ENCODE peak calls at places on chromosomes 13 and 19, in seven cellular contexts. One of them, this sample, is unnamed.

GRCh38 chr13:51585696-51586095 is 1.4 kb downstream of the WDFY2 start:
- DNase-seq in Daoy: peak; percentile 42
- DNase-seq in NCI-H1694 treated with DMSO at 0.1 percent for 48 hours: no peak
- DNase-seq in CD4-positive, CD25-positive, alpha-beta regulatory T cell: no peak
- DNase-seq in NCI-H1436: no peak
- DNase-seq in WTC11: no peak
- DNase-seq in HT1080: peak; percentile 77
- DNase-seq in this sample: peak; percentile 17

GRCh38 chr13:85828094-85828684 is 29.0 kb upstream of the SLITRK6 start:
- DNase-seq in HT1080: no peak
- DNase-seq in NCI-H1436: peak; percentile 17
- DNase-seq in NCI-H1694 treated with DMSO at 0.1 percent for 48 hours: peak; percentile 13
- DNase-seq in Daoy: peak; percentile 1
- DNase-seq in WTC11: no peak
- DNase-seq in CD4-positive, CD25-positive, alpha-beta regulatory T cell: no peak
- DNase-seq in this sample: peak; percentile 1

GRCh38 chr19:595326-596262 is 5.9 kb downstream of the HCN2 start:
- DNase-seq in HT1080: no peak
- DNase-seq in WTC11: no peak
- DNase-seq in Daoy: no peak
- DNase-seq in NCI-H1436: no peak
- DNase-seq in CD4-positive, CD25-positive, alpha-beta regulatory T cell: no peak
- DNase-seq in NCI-H1694 treated with DMSO at 0.1 percent for 48 hours: no peak
- DNase-seq in this sample: no peak

GRCh38 chr19:5338661-5339469 is 1.7 kb downstream of the PTPRS start:
- DNase-seq in NCI-H1436: peak; percentile 65
- DNase-seq in CD4-positive, CD25-positive, alpha-beta regulatory T cell: no peak
- DNase-seq in HT1080: no peak
- DNase-seq in WTC11: peak; percentile 56
- DNase-seq in Daoy: no peak
- DNase-seq in NCI-H1694 treated with DMSO at 0.1 percent for 48 hours: peak; percentile 63
- DNase-seq in this sample: no peak

GRCh38 chr19:11248852-11249251 is 9.4 kb downstream of the ANGPTL8 start:
- DNase-seq in HT1080: no peak
- DNase-seq in WTC11: no peak
- DNase-seq in CD4-positive, CD25-positive, alpha-beta regulatory T cell: no peak
- DNase-seq in Daoy: no peak
- DNase-seq in NCI-H1436: no peak
- DNase-seq in NCI-H1694 treated with DMSO at 0.1 percent for 48 hours: no peak
- DNase-seq in this sample: no peak

GRCh38 chr13:40273173-40274000 is 393.1 kb downstream of the FOXO1 start:
- DNase-seq in CD4-positive, CD25-positive, alpha-beta regulatory T cell: no peak
- DNase-seq in WTC11: no peak
- DNase-seq in NCI-H1694 treated with DMSO at 0.1 percent for 48 hours: no peak
- DNase-seq in Daoy: no peak
- DNase-seq in NCI-H1436: no peak
- DNase-seq in HT1080: no peak
- DNase-seq in this sample: no peak

GRCh38 chr19:33279430-33280350 is 22.6 kb downstream of the CEBPA start:
- DNase-seq in Daoy: no peak
- DNase-seq in WTC11: no peak
- DNase-seq in CD4-positive, CD25-positive, alpha-beta regulatory T cell: no peak
- DNase-seq in HT1080: no peak
- DNase-seq in NCI-H1436: no peak
- DNase-seq in NCI-H1694 treated with DMSO at 0.1 percent for 48 hours: no peak
- DNase-seq in this sample: no peak

GRCh38 chr19:40358773-40359172 is 10.3 kb downstream of the PLD3 start:
- DNase-seq in NCI-H1694 treated with DMSO at 0.1 percent for 48 hours: no peak
- DNase-seq in NCI-H1436: no peak
- DNase-seq in CD4-positive, CD25-positive, alpha-beta regulatory T cell: no peak
- DNase-seq in Daoy: no peak
- DNase-seq in WTC11: no peak
- DNase-seq in HT1080: no peak
- DNase-seq in this sample: no peak

GRCh38 chr13:32811297-32811800 is 204.9 kb upstream of the KL start:
- DNase-seq in WTC11: no peak
- DNase-seq in Daoy: peak; percentile 51
- DNase-seq in NCI-H1694 treated with DMSO at 0.1 percent for 48 hours: no peak
- DNase-seq in CD4-positive, CD25-positive, alpha-beta regulatory T cell: no peak
- DNase-seq in NCI-H1436: no peak
- DNase-seq in HT1080: no peak
- DNase-seq in this sample: peak; percentile 32

GRCh38 chr19:53892981-53893325 is 11.0 kb downstream of the PRKCG start:
- DNase-seq in Daoy: no peak
- DNase-seq in CD4-positive, CD25-positive, alpha-beta regulatory T cell: no peak
- DNase-seq in NCI-H1436: no peak
- DNase-seq in HT1080: no peak
- DNase-seq in NCI-H1694 treated with DMSO at 0.1 percent for 48 hours: no peak
- DNase-seq in WTC11: peak; percentile 69
- DNase-seq in this sample: no peak

GRCh38 chr13:41546372-41547252 is 89.3 kb downstream of the RGCC start:
- DNase-seq in WTC11: no peak
- DNase-seq in NCI-H1436: no peak
- DNase-seq in NCI-H1694 treated with DMSO at 0.1 percent for 48 hours: no peak
- DNase-seq in HT1080: peak; percentile 88
- DNase-seq in Daoy: peak; percentile 89
- DNase-seq in CD4-positive, CD25-positive, alpha-beta regulatory T cell: no peak
- DNase-seq in this sample: peak; percentile 62

GRCh38 chr19:43777163-43777700 is 3.5 kb downstream of the KCNN4 start:
- DNase-seq in CD4-positive, CD25-positive, alpha-beta regulatory T cell: peak; percentile 34
- DNase-seq in HT1080: peak; percentile 92
- DNase-seq in NCI-H1436: peak; percentile 62
- DNase-seq in NCI-H1694 treated with DMSO at 0.1 percent for 48 hours: no peak
- DNase-seq in WTC11: no peak
- DNase-seq in Daoy: peak; percentile 82
- DNase-seq in this sample: no peak

GRCh38 chr13:77262198-77262597 is 64.7 kb downstream of the MYCBP2 start:
- DNase-seq in CD4-positive, CD25-positive, alpha-beta regulatory T cell: no peak
- DNase-seq in NCI-H1694 treated with DMSO at 0.1 percent for 48 hours: no peak
- DNase-seq in NCI-H1436: no peak
- DNase-seq in WTC11: no peak
- DNase-seq in Daoy: no peak
- DNase-seq in HT1080: no peak
- DNase-seq in this sample: no peak

GRCh38 chr19:50332264-50333038 is 3.3 kb upstream of the KCNC3 start:
- DNase-seq in NCI-H1694 treated with DMSO at 0.1 percent for 48 hours: no peak
- DNase-seq in WTC11: peak; percentile 50
- DNase-seq in NCI-H1436: no peak
- DNase-seq in Daoy: no peak
- DNase-seq in CD4-positive, CD25-positive, alpha-beta regulatory T cell: no peak
- DNase-seq in HT1080: no peak
- DNase-seq in this sample: no peak

GRCh38 chr19:12611361-12611699 is 610 bp downstream of the ZNF791 start:
- DNase-seq in NCI-H1694 treated with DMSO at 0.1 percent for 48 hours: peak; percentile 22
- DNase-seq in WTC11: peak; percentile 55
- DNase-seq in HT1080: peak; percentile 69
- DNase-seq in CD4-positive, CD25-positive, alpha-beta regulatory T cell: no peak
- DNase-seq in Daoy: peak; percentile 79
- DNase-seq in NCI-H1436: no peak
- DNase-seq in this sample: peak; percentile 60

GRCh38 chr13:74325106-74325505 is 190.9 kb upstream of the KLF12 start:
- DNase-seq in WTC11: no peak
- DNase-seq in NCI-H1436: peak; percentile 26
- DNase-seq in NCI-H1694 treated with DMSO at 0.1 percent for 48 hours: peak; percentile 75
- DNase-seq in HT1080: peak; percentile 39
- DNase-seq in CD4-positive, CD25-positive, alpha-beta regulatory T cell: no peak
- DNase-seq in Daoy: peak; percentile 57
- DNase-seq in this sample: peak; percentile 51

GRCh38 chr19:40190891-40191835 is at the start of gene MAP3K10:
- DNase-seq in HT1080: peak; percentile 84
- DNase-seq in NCI-H1436: no peak
- DNase-seq in Daoy: peak; percentile 93
- DNase-seq in WTC11: peak; percentile 68
- DNase-seq in CD4-positive, CD25-positive, alpha-beta regulatory T cell: peak; percentile 69
- DNase-seq in NCI-H1694 treated with DMSO at 0.1 percent for 48 hours: peak; percentile 35
- DNase-seq in this sample: peak; percentile 50

GRCh38 chr13:73194310-73194709 is 135.5 kb downstream of the KLF5 start:
- DNase-seq in NCI-H1694 treated with DMSO at 0.1 percent for 48 hours: no peak
- DNase-seq in Daoy: no peak
- DNase-seq in HT1080: no peak
- DNase-seq in CD4-positive, CD25-positive, alpha-beta regulatory T cell: no peak
- DNase-seq in NCI-H1436: no peak
- DNase-seq in WTC11: no peak
- DNase-seq in this sample: no peak

GRCh38 chr13:33006646-33007045 is 9.6 kb upstream of the KL start:
- DNase-seq in HT1080: no peak
- DNase-seq in NCI-H1694 treated with DMSO at 0.1 percent for 48 hours: no peak
- DNase-seq in WTC11: no peak
- DNase-seq in NCI-H1436: no peak
- DNase-seq in CD4-positive, CD25-positive, alpha-beta regulatory T cell: no peak
- DNase-seq in Daoy: no peak
- DNase-seq in this sample: no peak

GRCh38 chr19:4375620-4376228 is 24.6 kb downstream of the SH3GL1 start:
- DNase-seq in HT1080: no peak
- DNase-seq in CD4-positive, CD25-positive, alpha-beta regulatory T cell: no peak
- DNase-seq in NCI-H1436: peak; percentile 44
- DNase-seq in NCI-H1694 treated with DMSO at 0.1 percent for 48 hours: peak; percentile 49
- DNase-seq in Daoy: peak; percentile 86
- DNase-seq in WTC11: peak; percentile 47
- DNase-seq in this sample: no peak

GRCh38 chr13:111512707-111513106 is 192.3 kb downstream of the TEX29 start:
- DNase-seq in HT1080: no peak
- DNase-seq in NCI-H1694 treated with DMSO at 0.1 percent for 48 hours: no peak
- DNase-seq in Daoy: no peak
- DNase-seq in CD4-positive, CD25-positive, alpha-beta regulatory T cell: no peak
- DNase-seq in NCI-H1436: no peak
- DNase-seq in WTC11: no peak
- DNase-seq in this sample: no peak

GRCh38 chr13:104253063-104253680 is 1187.0 kb upstream of the SLC10A2 start:
- DNase-seq in NCI-H1694 treated with DMSO at 0.1 percent for 48 hours: peak; percentile 11
- DNase-seq in NCI-H1436: no peak
- DNase-seq in WTC11: no peak
- DNase-seq in CD4-positive, CD25-positive, alpha-beta regulatory T cell: no peak
- DNase-seq in Daoy: no peak
- DNase-seq in HT1080: peak; percentile 7
- DNase-seq in this sample: no peak

GRCh38 chr19:13770013-13770635 is 4.1 kb upstream of the C19orf53 start:
- DNase-seq in Daoy: no peak
- DNase-seq in WTC11: no peak
- DNase-seq in NCI-H1694 treated with DMSO at 0.1 percent for 48 hours: no peak
- DNase-seq in NCI-H1436: no peak
- DNase-seq in HT1080: no peak
- DNase-seq in CD4-positive, CD25-positive, alpha-beta regulatory T cell: no peak
- DNase-seq in this sample: no peak

GRCh38 chr19:7673995-7674667 is 2.8 kb upstream of the MCEMP1 start:
- DNase-seq in HT1080: peak; percentile 50
- DNase-seq in NCI-H1436: peak; percentile 40
- DNase-seq in NCI-H1694 treated with DMSO at 0.1 percent for 48 hours: peak; percentile 22
- DNase-seq in WTC11: peak; percentile 76
- DNase-seq in CD4-positive, CD25-positive, alpha-beta regulatory T cell: no peak
- DNase-seq in Daoy: peak; percentile 79
- DNase-seq in this sample: peak; percentile 46

GRCh38 chr19:44258835-44259413 is 762 bp upstream of the ZNF233 start:
- DNase-seq in HT1080: no peak
- DNase-seq in NCI-H1694 treated with DMSO at 0.1 percent for 48 hours: no peak
- DNase-seq in WTC11: no peak
- DNase-seq in CD4-positive, CD25-positive, alpha-beta regulatory T cell: no peak
- DNase-seq in NCI-H1436: no peak
- DNase-seq in Daoy: no peak
- DNase-seq in this sample: no peak

GRCh38 chr13:84131249-84131648 is 249.0 kb upstream of the SLITRK1 start:
- DNase-seq in NCI-H1694 treated with DMSO at 0.1 percent for 48 hours: no peak
- DNase-seq in NCI-H1436: no peak
- DNase-seq in Daoy: no peak
- DNase-seq in WTC11: no peak
- DNase-seq in HT1080: no peak
- DNase-seq in CD4-positive, CD25-positive, alpha-beta regulatory T cell: no peak
- DNase-seq in this sample: no peak

GRCh38 chr19:9586764-9587163 is 2.5 kb upstream of the ZNF121 start:
- DNase-seq in WTC11: peak; percentile 83
- DNase-seq in NCI-H1436: peak; percentile 37
- DNase-seq in HT1080: peak; percentile 65
- DNase-seq in NCI-H1694 treated with DMSO at 0.1 percent for 48 hours: peak; percentile 8
- DNase-seq in Daoy: peak; percentile 77
- DNase-seq in CD4-positive, CD25-positive, alpha-beta regulatory T cell: peak; percentile 56
- DNase-seq in this sample: peak; percentile 21

GRCh38 chr13:35881360-35881759 is 249.8 kb downstream of the DCLK1 start:
- DNase-seq in CD4-positive, CD25-positive, alpha-beta regulatory T cell: no peak
- DNase-seq in Daoy: no peak
- DNase-seq in WTC11: no peak
- DNase-seq in NCI-H1694 treated with DMSO at 0.1 percent for 48 hours: no peak
- DNase-seq in NCI-H1436: no peak
- DNase-seq in HT1080: no peak
- DNase-seq in this sample: no peak

GRCh38 chr13:103351035-103351828 is 285.0 kb upstream of the SLC10A2 start:
- DNase-seq in WTC11: peak; percentile 17
- DNase-seq in CD4-positive, CD25-positive, alpha-beta regulatory T cell: no peak
- DNase-seq in NCI-H1436: no peak
- DNase-seq in Daoy: peak; percentile 68
- DNase-seq in NCI-H1694 treated with DMSO at 0.1 percent for 48 hours: no peak
- DNase-seq in HT1080: peak; percentile 67
- DNase-seq in this sample: no peak

GRCh38 chr13:27280009-27280646 is 9.5 kb downstream of the RASL11A start:
- DNase-seq in CD4-positive, CD25-positive, alpha-beta regulatory T cell: no peak
- DNase-seq in NCI-H1694 treated with DMSO at 0.1 percent for 48 hours: no peak
- DNase-seq in NCI-H1436: no peak
- DNase-seq in WTC11: no peak
- DNase-seq in Daoy: peak; percentile 13
- DNase-seq in HT1080: peak; percentile 68
- DNase-seq in this sample: no peak

GRCh38 chr13:113122571-113123225 is at the start of gene F10:
- DNase-seq in HT1080: no peak
- DNase-seq in Daoy: peak; percentile 34
- DNase-seq in NCI-H1436: no peak
- DNase-seq in WTC11: peak; percentile 54
- DNase-seq in CD4-positive, CD25-positive, alpha-beta regulatory T cell: no peak
- DNase-seq in NCI-H1694 treated with DMSO at 0.1 percent for 48 hours: no peak
- DNase-seq in this sample: peak; percentile 65

GRCh38 chr13:92963029-92963428 is 263.6 kb upstream of the GPC6 start:
- DNase-seq in NCI-H1694 treated with DMSO at 0.1 percent for 48 hours: no peak
- DNase-seq in CD4-positive, CD25-positive, alpha-beta regulatory T cell: no peak
- DNase-seq in WTC11: no peak
- DNase-seq in Daoy: no peak
- DNase-seq in NCI-H1436: no peak
- DNase-seq in HT1080: no peak
- DNase-seq in this sample: no peak

GRCh38 chr13:74017301-74018092 is 116.7 kb downstream of the KLF12 start:
- DNase-seq in WTC11: no peak
- DNase-seq in CD4-positive, CD25-positive, alpha-beta regulatory T cell: no peak
- DNase-seq in Daoy: no peak
- DNase-seq in HT1080: no peak
- DNase-seq in NCI-H1436: no peak
- DNase-seq in NCI-H1694 treated with DMSO at 0.1 percent for 48 hours: no peak
- DNase-seq in this sample: no peak

GRCh38 chr19:19606021-19606420 is 12.5 kb downstream of the PBX4 start:
- DNase-seq in NCI-H1436: peak; percentile 21
- DNase-seq in WTC11: no peak
- DNase-seq in HT1080: no peak
- DNase-seq in Daoy: peak; percentile 68
- DNase-seq in CD4-positive, CD25-positive, alpha-beta regulatory T cell: peak; percentile 47
- DNase-seq in NCI-H1694 treated with DMSO at 0.1 percent for 48 hours: peak; percentile 86
- DNase-seq in this sample: no peak

GRCh38 chr13:31913459-31913858 is 118.1 kb upstream of the FRY start:
- DNase-seq in Daoy: no peak
- DNase-seq in CD4-positive, CD25-positive, alpha-beta regulatory T cell: no peak
- DNase-seq in WTC11: no peak
- DNase-seq in NCI-H1694 treated with DMSO at 0.1 percent for 48 hours: no peak
- DNase-seq in NCI-H1436: no peak
- DNase-seq in HT1080: no peak
- DNase-seq in this sample: no peak